ENCODE peak calls at places on chromosome 7, in four cellular contexts. One of them, this sample, is unnamed.

GRCh38 chr7:135685306-135686084 is 23.2 kb downstream of the STMP1 start:
- DNase-seq in GM12878: no peak
- DNase-seq in HepG2: no peak
- DNase-seq in H1: no peak
- DNase-seq in this sample: no peak

GRCh38 chr7:70738080-70738479 is 393.9 kb upstream of the GALNT17 start:
- DNase-seq in GM12878: no peak
- DNase-seq in HepG2: no peak
- DNase-seq in H1: no peak
- DNase-seq in this sample: no peak

GRCh38 chr7:113179313-113179712 is 61.0 kb upstream of the SMIM30 start:
- DNase-seq in GM12878: no peak
- DNase-seq in HepG2: no peak
- DNase-seq in H1: no peak
- DNase-seq in this sample: no peak

GRCh38 chr7:112105584-112106540 is 100.3 kb downstream of the DOCK4 start:
- DNase-seq in GM12878: no peak
- DNase-seq in HepG2: no peak
- DNase-seq in H1: no peak
- DNase-seq in this sample: no peak

GRCh38 chr7:138864667-138865066 is 66.7 kb upstream of the ATP6V0A4 start:
- DNase-seq in GM12878: no peak
- DNase-seq in HepG2: no peak
- DNase-seq in H1: no peak
- DNase-seq in this sample: no peak

GRCh38 chr7:132141109-132141508 is 435.2 kb downstream of the PLXNA4 start:
- DNase-seq in GM12878: no peak
- DNase-seq in HepG2: no peak
- DNase-seq in H1: no peak
- DNase-seq in this sample: no peak

GRCh38 chr7:155665957-155666287 is 21.5 kb downstream of the RBM33 start:
- DNase-seq in GM12878: no peak
- DNase-seq in HepG2: no peak
- DNase-seq in H1: no peak
- DNase-seq in this sample: no peak

GRCh38 chr7:3283130-3283704 is 17.8 kb upstream of the SDK1 start:
- DNase-seq in GM12878: no peak
- DNase-seq in HepG2: no peak
- DNase-seq in H1: no peak
- DNase-seq in this sample: peak; percentile 64

GRCh38 chr7:34342403-34342802 is 315.6 kb upstream of the NPSR1 start:
- DNase-seq in GM12878: no peak
- DNase-seq in HepG2: peak; percentile 30
- DNase-seq in H1: no peak
- DNase-seq in this sample: no peak

GRCh38 chr7:24572421-24573007 is 738 bp upstream of the PALS2 start:
- DNase-seq in GM12878: no peak
- DNase-seq in HepG2: peak; percentile 13
- DNase-seq in H1: no peak
- DNase-seq in this sample: peak; percentile 38

GRCh38 chr7:43535810-43536585 is 46.9 kb upstream of the STK17A start:
- DNase-seq in GM12878: no peak
- DNase-seq in HepG2: no peak
- DNase-seq in H1: no peak
- DNase-seq in this sample: no peak

GRCh38 chr7:26620352-26620751 is 244.0 kb downstream of the SKAP2 start:
- DNase-seq in GM12878: no peak
- DNase-seq in HepG2: peak; percentile 46
- DNase-seq in H1: peak; percentile 74
- DNase-seq in this sample: peak; percentile 52

GRCh38 chr7:80482938-80483337 is 28.9 kb downstream of the GNAT3 start:
- DNase-seq in GM12878: no peak
- DNase-seq in HepG2: no peak
- DNase-seq in H1: no peak
- DNase-seq in this sample: no peak

GRCh38 chr7:75946207-75946855 is 31.4 kb downstream of the POR start:
- DNase-seq in GM12878: no peak
- DNase-seq in HepG2: no peak
- DNase-seq in H1: no peak
- DNase-seq in this sample: no peak

GRCh38 chr7:27442446-27442845 is 199.8 kb downstream of the EVX1 start:
- DNase-seq in GM12878: no peak
- DNase-seq in HepG2: no peak
- DNase-seq in H1: no peak
- DNase-seq in this sample: no peak

GRCh38 chr7:80387634-80388033 is 124.2 kb downstream of the GNAT3 start:
- DNase-seq in GM12878: no peak
- DNase-seq in HepG2: no peak
- DNase-seq in H1: no peak
- DNase-seq in this sample: peak; percentile 9

GRCh38 chr7:66146701-66147100 is 32.1 kb downstream of the CRCP start:
- DNase-seq in GM12878: no peak
- DNase-seq in HepG2: no peak
- DNase-seq in H1: no peak
- DNase-seq in this sample: no peak

GRCh38 chr7:141185369-141185967 is 111.6 kb downstream of the TMEM178B start:
- DNase-seq in GM12878: no peak
- DNase-seq in HepG2: no peak
- DNase-seq in H1: no peak
- DNase-seq in this sample: no peak

GRCh38 chr7:42198296-42198695 is 38.7 kb downstream of the GLI3 start:
- DNase-seq in GM12878: no peak
- DNase-seq in HepG2: no peak
- DNase-seq in H1: no peak
- DNase-seq in this sample: no peak

GRCh38 chr7:127667017-127667670 is 15.2 kb downstream of the SND1 start:
- DNase-seq in GM12878: no peak
- DNase-seq in HepG2: no peak
- DNase-seq in H1: no peak
- DNase-seq in this sample: no peak

GRCh38 chr7:107427462-107427861 is 42.4 kb upstream of the GPR22 start:
- DNase-seq in GM12878: no peak
- DNase-seq in HepG2: no peak
- DNase-seq in H1: no peak
- DNase-seq in this sample: no peak

GRCh38 chr7:132500727-132501410 is 75.4 kb downstream of the PLXNA4 start:
- DNase-seq in GM12878: no peak
- DNase-seq in HepG2: no peak
- DNase-seq in H1: peak; percentile 54
- DNase-seq in this sample: no peak

GRCh38 chr7:152465118-152465387 is 29.2 kb upstream of the KMT2C start:
- DNase-seq in GM12878: no peak
- DNase-seq in HepG2: no peak
- DNase-seq in H1: no peak
- DNase-seq in this sample: no peak

GRCh38 chr7:105429746-105430612 is 41.3 kb upstream of the SRPK2 start:
- DNase-seq in GM12878: no peak
- DNase-seq in HepG2: peak; percentile 50
- DNase-seq in H1: no peak
- DNase-seq in this sample: no peak

GRCh38 chr7:29987821-29988317 is 1.7 kb downstream of the SCRN1 start:
- DNase-seq in GM12878: no peak
- DNase-seq in HepG2: peak; percentile 92
- DNase-seq in H1: no peak
- DNase-seq in this sample: no peak

GRCh38 chr7:84677386-84677785 is 482.8 kb upstream of the SEMA3A start:
- DNase-seq in GM12878: no peak
- DNase-seq in HepG2: no peak
- DNase-seq in H1: no peak
- DNase-seq in this sample: no peak

GRCh38 chr7:4239991-4240812 is 441.9 kb upstream of the FOXK1 start:
- DNase-seq in GM12878: no peak
- DNase-seq in HepG2: peak; percentile 73
- DNase-seq in H1: no peak
- DNase-seq in this sample: peak; percentile 65

GRCh38 chr7:77831481-77831880 is 32.9 kb downstream of the PHTF2 start:
- DNase-seq in GM12878: no peak
- DNase-seq in HepG2: no peak
- DNase-seq in H1: no peak
- DNase-seq in this sample: no peak

GRCh38 chr7:381211-382117 is 91.5 kb downstream of the FOXL3 start:
- DNase-seq in GM12878: no peak
- DNase-seq in HepG2: no peak
- DNase-seq in H1: no peak
- DNase-seq in this sample: no peak

GRCh38 chr7:44849277-44850210 is 1.7 kb upstream of the H2AZ2 start:
- DNase-seq in GM12878: no peak
- DNase-seq in HepG2: no peak
- DNase-seq in H1: no peak
- DNase-seq in this sample: no peak

GRCh38 chr7:140390466-140391190 is 7.7 kb downstream of the SLC37A3 start:
- DNase-seq in GM12878: peak; percentile 61
- DNase-seq in HepG2: no peak
- DNase-seq in H1: peak; percentile 47
- DNase-seq in this sample: no peak

GRCh38 chr7:49894543-49894942 is 121.1 kb downstream of the VWC2 start:
- DNase-seq in GM12878: no peak
- DNase-seq in HepG2: no peak
- DNase-seq in H1: no peak
- DNase-seq in this sample: no peak

GRCh38 chr7:42117201-42117600 is 119.8 kb downstream of the GLI3 start:
- DNase-seq in GM12878: no peak
- DNase-seq in HepG2: no peak
- DNase-seq in H1: no peak
- DNase-seq in this sample: no peak

GRCh38 chr7:78284945-78285344 is 486.4 kb downstream of the PHTF2 start:
- DNase-seq in GM12878: no peak
- DNase-seq in HepG2: no peak
- DNase-seq in H1: no peak
- DNase-seq in this sample: no peak

GRCh38 chr7:127021857-127022256 is 230.9 kb downstream of the GRM8 start:
- DNase-seq in GM12878: no peak
- DNase-seq in HepG2: no peak
- DNase-seq in H1: no peak
- DNase-seq in this sample: no peak

GRCh38 chr7:116216956-116217570 is 6.7 kb downstream of the TES start:
- DNase-seq in GM12878: no peak
- DNase-seq in HepG2: no peak
- DNase-seq in H1: no peak
- DNase-seq in this sample: no peak

GRCh38 chr7:124775422-124775821 is 9.8 kb upstream of the GPR37 start:
- DNase-seq in GM12878: no peak
- DNase-seq in HepG2: no peak
- DNase-seq in H1: no peak
- DNase-seq in this sample: no peak

GRCh38 chr7:25894002-25894901 is 257.7 kb upstream of the NFE2L3 start:
- DNase-seq in GM12878: peak; percentile 53
- DNase-seq in HepG2: peak; percentile 45
- DNase-seq in H1: peak; percentile 60
- DNase-seq in this sample: peak; percentile 36

DNA sequence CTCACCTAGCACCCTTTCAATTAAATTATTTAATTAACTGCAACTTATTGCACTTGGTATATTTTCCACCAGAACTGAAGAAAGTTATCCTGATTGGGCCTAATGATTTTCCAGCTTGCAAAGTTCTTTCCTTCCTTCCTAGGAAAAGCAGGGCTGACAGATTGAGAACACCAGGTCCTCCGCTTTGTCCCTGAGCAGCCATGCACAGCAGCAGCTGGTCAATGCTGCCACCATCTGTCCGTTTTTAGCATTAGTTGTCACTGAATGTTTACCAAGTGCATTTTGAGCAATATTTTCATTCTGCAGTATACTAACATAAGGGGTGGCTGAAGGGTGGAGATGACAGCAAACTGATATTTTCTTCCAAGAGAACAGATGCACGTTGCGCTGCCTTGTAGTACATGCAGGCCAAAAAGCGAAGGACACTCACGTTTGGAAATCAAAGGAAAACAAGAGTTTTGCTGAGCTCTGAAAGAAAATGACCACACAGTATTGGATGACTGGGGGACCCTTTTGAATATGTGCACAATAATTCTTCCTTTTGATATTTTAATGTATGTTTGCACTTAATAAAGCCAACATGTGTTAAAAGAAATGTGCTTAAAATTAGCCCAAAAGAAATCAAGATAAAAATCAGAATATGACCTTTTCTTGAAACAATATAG is 248.8 kb upstream of the PTN start:
- DNase-seq in GM12878: no peak
- DNase-seq in HepG2: peak; percentile 46
- DNase-seq in H1: peak; percentile 62
- DNase-seq in this sample: peak; percentile 49
- TF ChIP-seq SUZ12 in GM12878: no peak
- TF ChIP-seq SUZ12 in HepG2: no peak
- TF ChIP-seq SUZ12 in H1: no peak
- TF ChIP-seq SUZ12 in this sample: no peak

GRCh38 chr7:14752301-14752700 is 150.2 kb downstream of the DGKB start:
- DNase-seq in GM12878: no peak
- DNase-seq in HepG2: no peak
- DNase-seq in H1: no peak
- DNase-seq in this sample: no peak
- H3K9ac ChIP-seq in GM12878: no peak overlapping the region
- H3K9ac ChIP-seq in HepG2: no peak overlapping the region
- H3K9ac ChIP-seq in H1: no peak overlapping the region
- H3K9ac ChIP-seq in this sample: no peak overlapping the region

GRCh38 chr7:130996205-130996840 is 262.3 kb upstream of the KLF14 start:
- DNase-seq in GM12878: no peak
- DNase-seq in HepG2: peak; percentile 42
- DNase-seq in H1: no peak
- DNase-seq in this sample: no peak
- TF ChIP-seq YY1 in GM12878: no peak
- TF ChIP-seq YY1 in HepG2: no peak
- TF ChIP-seq YY1 in H1: no peak
- TF ChIP-seq YY1 in this sample: no peak

GRCh38 chr7:94510582-94511456 is 1.2 kb downstream of the CASD1 start:
- DNase-seq in GM12878: no peak
- DNase-seq in HepG2: peak; percentile 31
- DNase-seq in H1: no peak
- DNase-seq in this sample: no peak

GRCh38 chr7:94509879-94510581 is 421 bp downstream of the CASD1 start:
- DNase-seq in GM12878: peak; percentile 27
- DNase-seq in HepG2: peak; percentile 59
- DNase-seq in H1: peak; percentile 82
- DNase-seq in this sample: peak; percentile 50

GRCh38 chr7:94513565-94513860 is 3.9 kb downstream of the CASD1 start:
- DNase-seq in GM12878: no peak
- DNase-seq in HepG2: no peak
- DNase-seq in H1: no peak
- DNase-seq in this sample: no peak

GRCh38 chr7:94512735-94513564 is 3.3 kb downstream of the CASD1 start:
- DNase-seq in GM12878: no peak
- DNase-seq in HepG2: no peak
- DNase-seq in H1: no peak
- DNase-seq in this sample: no peak

DNA sequence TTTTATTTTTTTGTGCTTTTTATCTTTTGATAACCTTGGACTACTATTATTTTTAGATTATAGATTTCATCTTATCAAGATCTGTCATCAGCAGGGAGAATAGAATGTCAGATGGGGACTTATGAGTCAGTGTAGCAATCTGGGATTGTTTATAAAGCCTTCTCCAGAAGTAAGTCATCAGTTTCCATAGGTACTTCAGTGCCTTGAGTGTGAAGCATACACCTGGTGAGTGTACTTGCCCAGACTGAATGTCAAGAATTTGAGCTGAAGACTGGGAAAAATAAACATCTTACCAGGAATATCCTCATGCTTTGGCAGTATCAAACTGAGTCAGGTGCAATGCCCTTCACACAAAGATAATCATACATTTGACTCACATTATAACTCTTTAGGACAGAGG is 2.2 kb downstream of the CASD1 start:
- DNase-seq in GM12878: no peak
- DNase-seq in HepG2: no peak
- DNase-seq in H1: no peak
- DNase-seq in this sample: no peak
- TF ChIP-seq SUZ12 in GM12878: no peak
- TF ChIP-seq SUZ12 in HepG2: no peak
- TF ChIP-seq SUZ12 in H1: no peak
- TF ChIP-seq SUZ12 in this sample: no peak

This sample was measured in NT2/D1.